ENCODE peak calls at places on chromosomes 6 and 20, in five cellular contexts. One of them, this sample, is unnamed.

GRCh38 chr20:37989601-37990001 is 43.7 kb downstream of the TTI1 start:
- DNase-seq in IMR-90: no peak
- DNase-seq in HepG2: no peak
- DNase-seq in SK-N-SH: no peak
- DNase-seq in GM12878: no peak
- DNase-seq in this sample: no peak

GRCh38 chr6:105896821-105897095 is 189.4 kb upstream of the PRDM1 start:
- DNase-seq in IMR-90: no peak
- DNase-seq in HepG2: peak; percentile 33
- DNase-seq in SK-N-SH: no peak
- DNase-seq in GM12878: no peak
- DNase-seq in this sample: no peak

GRCh38 chr20:4999788-5000187 is 1.5 kb downstream of the SLC23A2 start:
- DNase-seq in SK-N-SH: no peak
- DNase-seq in IMR-90: no peak
- DNase-seq in HepG2: no peak
- DNase-seq in GM12878: no peak
- DNase-seq in this sample: no peak

GRCh38 chr6:89555751-89556150 is 82.8 kb downstream of the LYRM2 start:
- DNase-seq in GM12878: no peak
- DNase-seq in IMR-90: no peak
- DNase-seq in HepG2: no peak
- DNase-seq in SK-N-SH: no peak
- DNase-seq in this sample: no peak

GRCh38 chr20:17938889-17939619 is 29.5 kb downstream of the SNX5 start:
- DNase-seq in GM12878: no peak
- DNase-seq in HepG2: peak; percentile 76
- DNase-seq in IMR-90: peak; percentile 67
- DNase-seq in SK-N-SH: peak; percentile 80
- DNase-seq in this sample: peak; percentile 72

GRCh38 chr6:85887467-85887866 is 244.8 kb upstream of the SYNCRIP start:
- DNase-seq in HepG2: no peak
- DNase-seq in IMR-90: no peak
- DNase-seq in GM12878: no peak
- DNase-seq in SK-N-SH: no peak
- DNase-seq in this sample: no peak

GRCh38 chr6:27582928-27583725 is 110.2 kb upstream of the ZNF184 start:
- DNase-seq in GM12878: no peak
- DNase-seq in HepG2: peak; percentile 65
- DNase-seq in SK-N-SH: peak; percentile 55
- DNase-seq in IMR-90: peak; percentile 71
- DNase-seq in this sample: peak; percentile 79

GRCh38 chr6:145070791-145071190 is 664.5 kb downstream of the EPM2A start:
- DNase-seq in IMR-90: peak; percentile 83
- DNase-seq in GM12878: no peak
- DNase-seq in HepG2: no peak
- DNase-seq in SK-N-SH: no peak
- DNase-seq in this sample: no peak

GRCh38 chr6:16105056-16105455 is 23.8 kb upstream of the MYLIP start:
- DNase-seq in IMR-90: no peak
- DNase-seq in GM12878: no peak
- DNase-seq in SK-N-SH: no peak
- DNase-seq in HepG2: no peak
- DNase-seq in this sample: no peak

GRCh38 chr20:61464634-61465033 is 212.6 kb downstream of the CDH4 start:
- DNase-seq in GM12878: no peak
- DNase-seq in IMR-90: no peak
- DNase-seq in SK-N-SH: no peak
- DNase-seq in HepG2: no peak
- DNase-seq in this sample: no peak

GRCh38 chr6:56347526-56347925 is 100.1 kb upstream of the COL21A1 start:
- DNase-seq in SK-N-SH: no peak
- DNase-seq in GM12878: no peak
- DNase-seq in IMR-90: peak; percentile 71
- DNase-seq in HepG2: no peak
- DNase-seq in this sample: no peak

GRCh38 chr6:78947962-78948361 is 80.6 kb downstream of the IRAK1BP1 start:
- DNase-seq in GM12878: no peak
- DNase-seq in SK-N-SH: no peak
- DNase-seq in IMR-90: peak; percentile 72
- DNase-seq in HepG2: no peak
- DNase-seq in this sample: no peak

GRCh38 chr20:47281376-47281775 is 75.1 kb downstream of the ZMYND8 start:
- DNase-seq in HepG2: no peak
- DNase-seq in SK-N-SH: no peak
- DNase-seq in IMR-90: no peak
- DNase-seq in GM12878: no peak
- DNase-seq in this sample: no peak

GRCh38 chr6:100913400-100914276 is 32.5 kb upstream of the ASCC3 start:
- DNase-seq in SK-N-SH: no peak
- DNase-seq in GM12878: no peak
- DNase-seq in IMR-90: peak; percentile 35
- DNase-seq in HepG2: peak; percentile 50
- DNase-seq in this sample: no peak

GRCh38 chr6:137570307-137570832 is 76.2 kb upstream of the OLIG3 start:
- DNase-seq in GM12878: no peak
- DNase-seq in SK-N-SH: no peak
- DNase-seq in IMR-90: no peak
- DNase-seq in HepG2: peak; percentile 17
- DNase-seq in this sample: no peak

GRCh38 chr6:118569498-118569897 is 21.4 kb downstream of the PLN start:
- DNase-seq in IMR-90: no peak
- DNase-seq in GM12878: no peak
- DNase-seq in HepG2: no peak
- DNase-seq in SK-N-SH: no peak
- DNase-seq in this sample: no peak

GRCh38 chr20:11155156-11155805 is 481.5 kb upstream of the JAG1 start:
- DNase-seq in IMR-90: no peak
- DNase-seq in SK-N-SH: no peak
- DNase-seq in GM12878: no peak
- DNase-seq in HepG2: no peak
- DNase-seq in this sample: no peak

GRCh38 chr20:25213566-25214415 is 18.3 kb downstream of the ENTPD6 start:
- DNase-seq in HepG2: no peak
- DNase-seq in GM12878: no peak
- DNase-seq in IMR-90: no peak
- DNase-seq in SK-N-SH: no peak
- DNase-seq in this sample: no peak

GRCh38 chr20:44092551-44093248 is 94.3 kb downstream of the JPH2 start:
- DNase-seq in GM12878: no peak
- DNase-seq in IMR-90: peak; percentile 49
- DNase-seq in SK-N-SH: peak; percentile 51
- DNase-seq in HepG2: peak; percentile 27
- DNase-seq in this sample: no peak

GRCh38 chr6:64713175-64713574 is 993.9 kb downstream of the EYS start:
- DNase-seq in GM12878: no peak
- DNase-seq in IMR-90: no peak
- DNase-seq in HepG2: no peak
- DNase-seq in SK-N-SH: no peak
- DNase-seq in this sample: no peak

GRCh38 chr6:66558189-66558588 is 851.2 kb upstream of the EYS start:
- DNase-seq in IMR-90: no peak
- DNase-seq in GM12878: no peak
- DNase-seq in SK-N-SH: no peak
- DNase-seq in HepG2: peak; percentile 7
- DNase-seq in this sample: no peak

GRCh38 chr20:17969276-17969883 is 562 bp downstream of the MGME1 start:
- DNase-seq in SK-N-SH: peak; percentile 53
- DNase-seq in HepG2: peak; percentile 67
- DNase-seq in IMR-90: no peak
- DNase-seq in GM12878: no peak
- DNase-seq in this sample: peak; percentile 59

GRCh38 chr6:6125495-6125894 is 118.8 kb upstream of the NRN1 start:
- DNase-seq in SK-N-SH: peak; percentile 6
- DNase-seq in IMR-90: no peak
- DNase-seq in GM12878: no peak
- DNase-seq in HepG2: no peak
- DNase-seq in this sample: peak; percentile 8

GRCh38 chr6:138590796-138591709 is 91.8 kb upstream of the NHSL1 start:
- DNase-seq in GM12878: peak; percentile 31
- DNase-seq in HepG2: peak; percentile 89
- DNase-seq in IMR-90: peak; percentile 79
- DNase-seq in SK-N-SH: peak; percentile 51
- DNase-seq in this sample: peak; percentile 73

GRCh38 chr20:47502801-47503239 is 1.1 kb downstream of the NCOA3 start:
- DNase-seq in IMR-90: peak; percentile 62
- DNase-seq in SK-N-SH: peak; percentile 39
- DNase-seq in GM12878: no peak
- DNase-seq in HepG2: peak; percentile 52
- DNase-seq in this sample: no peak

GRCh38 chr20:62739581-62740285 is 31.1 kb downstream of the NTSR1 start:
- DNase-seq in IMR-90: no peak
- DNase-seq in GM12878: no peak
- DNase-seq in HepG2: no peak
- DNase-seq in SK-N-SH: no peak
- DNase-seq in this sample: no peak

GRCh38 chr20:51528263-51529026 is 14.1 kb downstream of the NFATC2 start:
- DNase-seq in SK-N-SH: no peak
- DNase-seq in GM12878: no peak
- DNase-seq in IMR-90: no peak
- DNase-seq in HepG2: no peak
- DNase-seq in this sample: no peak

GRCh38 chr6:141890661-141891060 is 242.1 kb upstream of the GJE1 start:
- DNase-seq in SK-N-SH: no peak
- DNase-seq in HepG2: no peak
- DNase-seq in GM12878: no peak
- DNase-seq in IMR-90: no peak
- DNase-seq in this sample: no peak

GRCh38 chr6:141884850-141885249 is 247.9 kb upstream of the GJE1 start:
- DNase-seq in SK-N-SH: no peak
- DNase-seq in HepG2: no peak
- DNase-seq in IMR-90: no peak
- DNase-seq in GM12878: no peak
- DNase-seq in this sample: no peak
- TF ChIP-seq MXI1 in SK-N-SH: no peak
- TF ChIP-seq MXI1 in HepG2: no peak
- TF ChIP-seq MXI1 in IMR-90: no peak
- TF ChIP-seq MXI1 in GM12878: no peak
- TF ChIP-seq MXI1 in this sample: no peak

GRCh38 chr6:117317261-117317660 is 51.9 kb downstream of the VGLL2 start:
- DNase-seq in IMR-90: peak; percentile 6
- DNase-seq in SK-N-SH: no peak
- DNase-seq in GM12878: no peak
- DNase-seq in HepG2: peak; percentile 39
- DNase-seq in this sample: peak; percentile 28
- TF ChIP-seq MXI1 in IMR-90: no peak
- TF ChIP-seq MXI1 in SK-N-SH: no peak
- TF ChIP-seq MXI1 in GM12878: no peak
- TF ChIP-seq MXI1 in HepG2: no peak
- TF ChIP-seq MXI1 in this sample: no peak

DNA sequence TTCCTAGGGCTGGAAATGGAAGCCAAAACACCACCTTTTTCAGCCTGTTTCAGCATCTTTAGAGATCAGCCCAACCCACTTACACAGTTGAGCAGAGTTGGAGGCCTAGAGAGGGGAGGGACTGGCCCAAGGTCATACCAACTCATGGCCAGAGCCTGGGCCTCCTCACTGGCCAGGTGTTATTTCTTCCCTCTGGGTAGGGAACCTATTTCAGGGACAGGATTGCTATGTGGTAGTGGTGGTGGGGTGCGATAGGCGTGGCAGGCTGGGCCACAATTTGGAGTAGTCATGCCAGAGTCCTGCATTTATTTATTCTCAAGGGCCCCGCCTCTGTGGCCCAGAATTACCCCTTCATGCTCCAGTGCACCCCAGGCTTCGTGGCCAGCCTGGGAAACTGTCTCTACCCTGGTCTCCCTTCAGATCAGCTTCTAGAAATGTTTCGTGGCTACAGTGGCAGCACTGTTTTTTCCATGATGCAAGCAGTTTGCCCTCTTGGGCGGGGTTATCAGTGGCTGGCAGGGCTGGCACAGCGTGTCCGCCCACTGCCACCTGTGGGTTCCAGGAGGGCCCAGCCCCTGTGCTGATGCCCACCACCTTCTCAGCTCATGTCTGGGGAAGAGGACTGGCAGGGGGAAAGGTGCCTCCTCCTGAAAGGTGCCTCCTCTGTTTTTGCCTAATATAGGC is 6.2 kb downstream of the VEGFA start:
- DNase-seq in SK-N-SH: no peak
- DNase-seq in GM12878: peak; percentile 44
- DNase-seq in IMR-90: no peak
- DNase-seq in HepG2: no peak
- DNase-seq in this sample: no peak
- TF ChIP-seq MXI1 in SK-N-SH: no peak
- TF ChIP-seq MXI1 in GM12878: no peak
- TF ChIP-seq MXI1 in IMR-90: no peak
- TF ChIP-seq MXI1 in HepG2: no peak
- TF ChIP-seq MXI1 in this sample: no peak

GRCh38 chr6:168060521-168060931 is 18.5 kb downstream of the FRMD1 start:
- DNase-seq in IMR-90: peak; percentile 43
- DNase-seq in SK-N-SH: peak; percentile 87
- DNase-seq in HepG2: peak; percentile 64
- DNase-seq in GM12878: no peak
- DNase-seq in this sample: peak; percentile 76

GRCh38 chr6:168063431-168063830 is 15.6 kb downstream of the FRMD1 start:
- DNase-seq in GM12878: no peak
- DNase-seq in SK-N-SH: no peak
- DNase-seq in IMR-90: no peak
- DNase-seq in HepG2: no peak
- DNase-seq in this sample: no peak

GRCh38 chr6:168058691-168059551 is 20.1 kb downstream of the FRMD1 start:
- DNase-seq in SK-N-SH: no peak
- DNase-seq in HepG2: no peak
- DNase-seq in IMR-90: no peak
- DNase-seq in GM12878: no peak
- DNase-seq in this sample: peak; percentile 32

GRCh38 chr6:168062346-168063289 is 16.4 kb downstream of the FRMD1 start:
- DNase-seq in GM12878: no peak
- DNase-seq in IMR-90: no peak
- DNase-seq in SK-N-SH: no peak
- DNase-seq in HepG2: peak; percentile 41
- DNase-seq in this sample: no peak

DNA sequence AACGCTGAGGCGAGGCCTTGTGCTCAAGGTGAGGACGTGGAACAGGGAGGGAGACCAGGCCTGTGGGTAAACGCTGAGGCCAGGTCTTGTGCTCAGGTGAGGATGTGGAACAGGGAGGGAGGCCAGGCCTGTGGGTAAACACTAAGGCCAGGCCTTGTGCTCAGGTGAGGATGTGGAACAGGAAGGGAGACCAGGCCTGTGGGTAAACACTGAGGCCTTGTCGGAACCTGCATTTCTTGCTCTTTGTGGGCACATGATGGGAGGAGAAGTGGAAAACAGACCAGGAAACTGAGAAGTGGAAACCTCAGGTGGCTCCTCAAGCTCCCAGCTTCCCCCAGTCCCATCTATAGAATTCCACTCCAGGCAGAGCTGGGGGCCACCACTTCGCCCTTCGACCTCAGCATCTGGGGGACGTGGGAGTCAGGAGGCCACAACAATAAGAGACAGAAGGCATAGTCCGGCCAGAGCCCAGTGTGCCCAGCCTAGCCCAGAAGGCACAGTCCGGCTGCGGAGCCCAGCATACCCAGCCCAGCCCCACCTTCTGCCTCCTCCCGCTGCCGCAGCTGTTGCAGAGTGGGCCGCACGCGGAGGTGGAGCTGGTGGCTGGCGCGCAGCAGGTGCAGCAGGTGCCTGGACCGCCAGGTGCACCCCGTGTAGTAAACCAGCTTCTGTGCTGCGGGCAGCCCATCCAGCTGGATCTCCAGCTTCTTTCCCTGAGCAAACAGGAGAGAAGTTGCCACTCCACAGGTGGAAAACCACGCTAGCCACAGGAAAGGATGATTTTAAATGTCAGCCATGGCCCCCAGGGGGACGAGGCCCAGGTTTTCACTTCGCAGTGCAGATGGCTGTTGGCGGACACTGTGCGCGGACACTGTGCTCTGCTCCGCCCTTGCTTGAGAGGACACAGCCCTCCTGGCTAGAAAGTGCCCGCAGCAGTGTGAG is 17.5 kb downstream of the FRMD1 start:
- DNase-seq in IMR-90: no peak
- DNase-seq in HepG2: no peak
- DNase-seq in GM12878: no peak
- DNase-seq in SK-N-SH: no peak
- DNase-seq in this sample: no peak
- TF ChIP-seq MXI1 in IMR-90: no peak
- TF ChIP-seq MXI1 in HepG2: no peak
- TF ChIP-seq MXI1 in GM12878: no peak
- TF ChIP-seq MXI1 in SK-N-SH: no peak
- TF ChIP-seq MXI1 in this sample: no peak